ENCODE peak calls at places on chromosome 5, in five cellular contexts. C is PC-9, N is fibroblast of lung, V is mammary epithelial cell, F is neural progenitor cell. M is an unnamed sample. For H3K4me1, the result is how much of the 10 kb centered on the place peaks cover.

GRCh38 chr5:153463806-153464205 is 26.7 kb upstream of the GRIA1 start:
- DNase-seq in C (no peak), N (peak), V (peak), F (peak), M (no peak)

GRCh38 chr5:33850100-33850594 is 41.6 kb downstream of the ADAMTS12 start:
- DNase-seq in C (peak), N (peak), V (peak), F (peak), M (no peak)

GRCh38 chr5:136269978-136270377 is 77.0 kb upstream of the SMIM32 start:
- DNase-seq in C (no peak), N (no peak), V (no peak), F (no peak), M (no peak)

GRCh38 chr5:27854243-27854852 is 816.0 kb upstream of the CDH9 start:
- DNase-seq in C (peak), N (no peak), V (peak), F (no peak), M (no peak)

GRCh38 chr5:13664377-13664776 is 280.1 kb downstream of the DNAH5 start:
- DNase-seq in C (no peak), N (peak), V (peak), F (no peak), M (peak)

GRCh38 chr5:131441184-131441583 is 177.3 kb downstream of the CDC42SE2 start:
- DNase-seq in C (no peak), N (no peak), V (no peak), F (no peak), M (no peak)

GRCh38 chr5:140821375-140822280 is at the start of gene PCDHA5:
- DNase-seq in C (no peak), N (no peak), V (no peak), F (no peak), M (no peak)

GRCh38 chr5:375921-376871 is 54.7 kb downstream of the AHRR start:
- DNase-seq in C (peak), N (no peak), V (no peak), F (no peak), M (no peak)

GRCh38 chr5:150121448-150122157 is 34.0 kb downstream of the PDGFRB start:
- DNase-seq in C (no peak), N (no peak), V (no peak), F (no peak), M (no peak)

GRCh38 chr5:35617435-35618296 is at the start of gene SPEF2:
- DNase-seq in C (peak), N (peak), V (peak), F (peak), M (peak)

GRCh38 chr5:54676466-54676865 is 158.9 kb downstream of the SNX18 start:
- DNase-seq in C (no peak), N (no peak), V (no peak), F (no peak), M (no peak)

GRCh38 chr5:54251981-54252380 is 58.4 kb downstream of the ARL15 start:
- DNase-seq in C (no peak), N (no peak), V (peak), F (no peak), M (no peak)

GRCh38 chr5:96260009-96260408 is 173.0 kb downstream of the PCSK1 start:
- DNase-seq in C (no peak), N (no peak), V (no peak), F (no peak), M (no peak)

GRCh38 chr5:55533806-55534435 is 843 bp downstream of the PLPP1 start:
- DNase-seq in C (no peak), N (peak), V (peak), F (peak), M (no peak)

GRCh38 chr5:76649140-76649539 is 25.9 kb upstream of the F2RL2 start:
- DNase-seq in C (no peak), N (no peak), V (no peak), F (no peak), M (no peak)

GRCh38 chr5:154708845-154709244 is 46.3 kb upstream of the LARP1 start:
- DNase-seq in C (no peak), N (no peak), V (peak), F (no peak), M (peak)

GRCh38 chr5:173689171-173689676 is 72.8 kb upstream of the BOD1 start:
- DNase-seq in C (no peak), N (no peak), V (no peak), F (peak), M (no peak)

GRCh38 chr5:163104496-163104895 is 332.9 kb upstream of the CCNG1 start:
- DNase-seq in C (no peak), N (no peak), V (no peak), F (peak), M (no peak)

GRCh38 chr5:82387041-82387818 is 109.1 kb upstream of the RPS23 start:
- DNase-seq in C (no peak), N (peak), V (no peak), F (no peak), M (no peak)

GRCh38 chr5:58545912-58546311 is 37.0 kb upstream of the RAB3C start:
- DNase-seq in C (no peak), N (no peak), V (no peak), F (no peak), M (no peak)

GRCh38 chr5:166883016-166883415 is 1408.4 kb upstream of the WWC1 start:
- DNase-seq in C (peak), N (peak), V (peak), F (no peak), M (no peak)

GRCh38 chr5:33793836-33794549 is 97.8 kb downstream of the ADAMTS12 start:
- DNase-seq in C (no peak), N (no peak), V (no peak), F (peak), M (no peak)

GRCh38 chr5:1668141-1668721 is 131.4 kb downstream of the MRPL36 start:
- DNase-seq in C (no peak), N (no peak), V (no peak), F (peak), M (no peak)
- TF ChIP-seq EZH2 in C (no peak), N (peak), V (no peak), F (peak), M (peak)

GRCh38 chr5:1542011-1542410 is 18.3 kb upstream of the LPCAT1 start:
- DNase-seq in C (no peak), N (no peak), V (no peak), F (no peak), M (no peak)
- H3K4me1 ChIP-seq in C (under half), N (under half), V (under half), F (under half), M (under half)

DNA sequence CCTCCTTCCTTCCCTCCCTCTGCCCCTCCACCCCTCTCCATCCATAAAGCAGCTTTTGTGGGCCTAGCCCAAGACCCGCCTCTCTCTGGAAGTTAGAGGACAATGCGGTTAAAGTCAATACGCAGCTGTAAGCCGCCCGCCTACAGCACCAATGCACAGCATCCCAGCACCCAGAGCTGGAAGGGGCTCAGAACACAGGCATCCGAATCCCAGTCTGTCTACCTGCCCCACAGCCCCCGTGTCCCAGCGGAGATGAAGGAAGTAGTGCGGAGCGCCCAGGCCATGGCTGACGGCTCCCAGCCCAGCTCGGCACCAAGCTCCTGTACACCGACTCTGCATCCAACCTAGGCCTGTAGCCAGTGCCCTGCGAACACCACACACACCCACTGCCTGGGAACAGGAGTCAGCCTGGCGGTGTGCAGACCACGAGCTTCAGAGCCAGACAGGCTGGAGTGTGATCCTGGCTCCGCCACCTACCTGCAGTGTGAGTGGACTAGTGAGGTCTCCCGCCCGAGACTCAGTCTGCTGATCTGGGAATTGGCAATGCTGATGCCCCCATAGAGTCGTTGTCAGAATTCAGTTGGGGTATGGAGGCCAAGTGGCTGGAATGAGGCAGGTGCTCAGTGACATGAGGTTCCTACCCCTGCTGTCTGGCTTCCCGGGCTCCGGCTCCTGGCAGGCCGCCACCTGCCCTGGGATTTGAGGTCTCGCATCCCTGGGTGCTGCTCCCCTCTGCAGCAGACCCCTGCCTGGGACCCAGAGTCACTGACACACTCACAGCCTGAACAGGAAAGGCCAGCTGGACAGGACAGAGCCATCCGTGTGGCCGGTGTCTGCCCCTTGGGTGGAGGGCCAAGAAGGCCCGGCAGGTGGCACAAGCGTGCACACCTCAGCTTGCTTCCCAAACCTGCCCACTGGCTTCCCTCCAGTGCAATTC is 45.1 kb upstream of the RNF130 start:
- DNase-seq in C (peak), N (no peak), V (peak), F (peak), M (no peak)
- TF ChIP-seq CTCF in C (peak), N (no peak), V (peak), F (peak), M (peak)

GRCh38 chr5:128681764-128682664 is 144.0 kb upstream of the FBN2 start:
- DNase-seq in C (peak), N (no peak), V (peak), F (peak), M (no peak)
- TF ChIP-seq EZH2 in C (no peak), N (no peak), V (no peak), F (no peak), M (no peak)